ENCODE peak calls at places on chromosomes 13 and 19, in four cellular contexts. G is HepG2, Z is GM12878, K is H1. F is an unnamed sample.

GRCh38 chr19:39987167-39987566 is 9.7 kb upstream of the ZNF546 start:
- DNase-seq in Z (no peak), G (no peak), K (no peak), F (no peak)

GRCh38 chr19:51450730-51451307 is 7.4 kb downstream of the SIGLEC8 start:
- DNase-seq in K (no peak), Z (no peak), G (no peak), F (no peak)

GRCh38 chr13:94542917-94543316 is 53.0 kb downstream of the TGDS start:
- DNase-seq in K (no peak), Z (no peak), G (no peak), F (no peak)

GRCh38 chr13:50081106-50081898 is 66.1 kb downstream of the KCNRG start:
- DNase-seq in G (no peak), K (no peak), Z (no peak), F (no peak)

GRCh38 chr13:42747399-42747873 is 33.9 kb upstream of the FAM216B start:
- DNase-seq in K (no peak), G (no peak), Z (no peak), F (no peak)

GRCh38 chr13:113591750-113592149 is 7.2 kb downstream of the TFDP1 start:
- DNase-seq in K (no peak), G (no peak), Z (no peak), F (no peak)

GRCh38 chr13:72141845-72142470 is 275.0 kb upstream of the DACH1 start:
- DNase-seq in Z (no peak), K (no peak), G (no peak), F (no peak)

GRCh38 chr19:35553385-35554000 is 8.1 kb downstream of the TMEM147 start:
- DNase-seq in K (no peak), G (no peak), Z (no peak), F (no peak)

GRCh38 chr19:6693056-6693471 is 23.1 kb upstream of the TNFSF14 start:
- DNase-seq in K (no peak), G (no peak), Z (no peak), F (no peak)

GRCh38 chr19:8358948-8359347 is 5.0 kb upstream of the ANGPTL4 start:
- DNase-seq in G (no peak), Z (no peak), K (no peak), F (no peak)

GRCh38 chr13:99384468-99384867 is 77.3 kb upstream of the GPR183 start:
- DNase-seq in Z (no peak), G (no peak), K (no peak), F (no peak)

GRCh38 chr19:44848036-44848804 is 2.1 kb downstream of the NECTIN2 start:
- DNase-seq in G (no peak), K (no peak), Z (no peak), F (no peak)
- TF ChIP-seq YY1 in G (no peak), K (no peak), Z (no peak), F (no peak)

GRCh38 chr13:45931211-45931610 is 79.7 kb upstream of the SIAH3 start:
- DNase-seq in G (no peak), Z (no peak), K (no peak), F (no peak)

GRCh38 chr13:45925151-45925550 is 73.6 kb upstream of the SIAH3 start:
- DNase-seq in Z (no peak), K (no peak), G (no peak), F (no peak)

GRCh38 chr13:45928196-45928595 is 76.6 kb upstream of the SIAH3 start:
- DNase-seq in Z (no peak), K (no peak), G (no peak), F (no peak)

GRCh38 chr13:45932172-45932571 is 80.6 kb upstream of the SIAH3 start:
- DNase-seq in K (no peak), G (no peak), Z (no peak), F (no peak)

GRCh38 chr13:45928843-45929242 is 77.3 kb upstream of the SIAH3 start:
- DNase-seq in G (no peak), Z (no peak), K (no peak), F (no peak)
- TF ChIP-seq SUZ12 in G (no peak), Z (no peak), K (no peak), F (no peak)

GRCh38 chr19:41531438-41532311 is 44.3 kb upstream of the CEACAM21 start:
- DNase-seq in G (no peak), Z (no peak), K (no peak), F (no peak)
- TF ChIP-seq YY1 in G (no peak), Z (no peak), K (no peak), F (no peak)

GRCh38 chr13:33007950-33008349 is 8.3 kb upstream of the KL start:
- DNase-seq in K (no peak), Z (no peak), G (no peak), F (no peak)
- TF ChIP-seq SUZ12 in K (no peak), Z (no peak), G (no peak), F (no peak)

DNA sequence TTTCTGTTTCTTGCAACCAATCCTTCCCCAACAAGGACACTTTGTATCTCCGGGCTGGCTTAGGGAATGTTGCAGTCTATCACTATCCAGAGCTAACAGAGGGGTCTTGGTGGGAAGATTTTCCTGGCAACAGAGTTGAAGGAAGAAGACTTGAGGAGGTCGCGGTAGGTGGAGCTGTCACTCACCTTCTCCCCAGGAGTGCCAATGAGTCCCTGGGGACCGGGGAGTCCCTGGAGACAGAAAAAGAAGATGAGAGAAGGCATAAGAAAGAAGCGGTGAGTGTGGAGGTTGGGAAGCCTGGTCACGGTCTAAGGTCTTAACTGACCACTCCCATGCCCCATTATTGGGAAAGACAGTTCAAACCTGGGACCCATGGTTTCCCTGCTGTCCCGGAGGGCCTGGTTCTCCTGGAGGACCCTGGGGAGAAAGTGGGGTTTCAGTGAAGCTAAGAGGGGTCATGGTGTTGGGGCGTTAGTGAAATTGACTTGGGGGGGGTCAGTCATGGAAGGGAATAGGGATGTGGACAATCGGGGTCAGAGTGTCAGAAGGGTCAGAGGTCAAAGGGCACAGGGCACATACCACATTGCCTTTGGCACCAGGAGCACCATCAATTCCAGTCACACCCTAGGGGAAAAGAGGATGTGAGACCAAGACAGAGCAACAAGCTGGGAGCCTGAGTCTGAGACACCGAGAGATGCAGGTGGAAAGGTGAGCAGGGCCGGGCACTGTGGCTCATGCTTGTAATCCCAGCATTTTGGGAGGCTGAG is 18.7 kb downstream of the COL5A3 start:
- DNase-seq in Z (no peak), G (no peak), K (no peak), F (no peak)
- TF ChIP-seq YY1 in Z (no peak), G (no peak), K (no peak), F (no peak)

DNA sequence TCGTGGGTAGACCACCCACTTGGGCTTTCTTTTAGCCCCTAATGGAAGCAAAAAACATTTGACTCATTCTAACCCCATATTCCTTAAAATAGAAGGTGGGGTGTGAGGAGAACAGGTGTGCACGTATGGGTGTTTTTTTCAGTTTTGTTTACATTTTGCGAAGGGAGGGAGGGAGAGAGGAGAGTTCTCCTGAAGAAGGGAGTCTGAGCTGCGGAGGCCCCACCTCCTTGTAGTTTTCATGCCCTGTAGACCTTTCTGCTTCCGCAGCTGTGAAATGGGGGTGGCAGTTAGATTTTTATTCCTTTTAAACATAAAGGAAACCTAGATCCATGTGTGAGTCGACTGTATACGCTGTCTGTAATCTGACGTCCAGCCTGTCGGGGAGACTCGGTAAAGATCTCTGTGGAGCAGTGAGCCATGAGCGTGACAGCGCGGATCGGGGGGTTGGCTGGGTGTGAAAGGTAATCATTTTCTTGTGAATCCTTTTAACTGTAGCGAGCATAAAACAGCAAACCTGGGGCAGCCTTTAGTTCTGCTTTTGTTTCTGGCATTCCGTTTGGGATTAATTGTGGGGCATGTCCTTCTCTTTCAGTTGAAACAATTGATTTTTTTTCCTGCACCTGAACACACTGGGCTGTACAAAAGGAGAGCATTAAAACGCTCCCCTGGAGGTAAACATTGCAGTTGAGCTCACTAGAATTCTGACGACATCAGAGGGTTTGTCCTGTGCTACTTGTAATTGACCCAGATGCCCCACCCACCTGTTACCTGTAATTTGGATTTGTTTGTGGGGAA is 2.3 kb downstream of the UPF1 start:
- DNase-seq in G (peak), K (no peak), Z (no peak), F (peak)
- TF ChIP-seq SUZ12 in G (no peak), K (no peak), Z (no peak), F (no peak)

GRCh38 chr19:13633109-13633508 is 126.8 kb upstream of the CACNA1A start:
- DNase-seq in G (peak), Z (no peak), K (no peak), F (no peak)
- TF ChIP-seq YY1 in G (no peak), Z (no peak), K (no peak), F (no peak)

GRCh38 chr19:18173572-18174294 is at the start of gene IFI30:
- DNase-seq in G (peak), K (no peak), Z (peak), F (no peak)

GRCh38 chr19:18171605-18172327 is 1.8 kb upstream of the IFI30 start:
- DNase-seq in G (no peak), K (no peak), Z (no peak), F (no peak)

GRCh38 chr19:18174983-18175382 is 1.4 kb downstream of the IFI30 start:
- DNase-seq in Z (no peak), K (no peak), G (no peak), F (no peak)

GRCh38 chr19:18172331-18173053 is 1.1 kb upstream of the IFI30 start:
- DNase-seq in K (no peak), G (no peak), Z (no peak), F (no peak)

GRCh38 chr19:18173054-18173571 is 500 bp upstream of the IFI30 start:
- DNase-seq in G (no peak), K (no peak), Z (no peak), F (no peak)
- TF ChIP-seq SUZ12 in G (no peak), K (no peak), Z (no peak), F (no peak)

GRCh38 chr19:13037718-13038117 is 42.4 kb downstream of the NFIX start:
- DNase-seq in G (no peak), K (no peak), Z (no peak), F (no peak)

GRCh38 chr19:13040916-13041292 is 45.6 kb downstream of the NFIX start:
- DNase-seq in K (no peak), G (no peak), Z (no peak), F (no peak)

GRCh38 chr19:13040232-13040915 is 45.1 kb downstream of the NFIX start:
- DNase-seq in Z (no peak), K (no peak), G (no peak), F (no peak)

GRCh38 chr19:13038306-13039210 is 43.3 kb downstream of the NFIX start:
- DNase-seq in Z (no peak), G (no peak), K (no peak), F (no peak)

DNA sequence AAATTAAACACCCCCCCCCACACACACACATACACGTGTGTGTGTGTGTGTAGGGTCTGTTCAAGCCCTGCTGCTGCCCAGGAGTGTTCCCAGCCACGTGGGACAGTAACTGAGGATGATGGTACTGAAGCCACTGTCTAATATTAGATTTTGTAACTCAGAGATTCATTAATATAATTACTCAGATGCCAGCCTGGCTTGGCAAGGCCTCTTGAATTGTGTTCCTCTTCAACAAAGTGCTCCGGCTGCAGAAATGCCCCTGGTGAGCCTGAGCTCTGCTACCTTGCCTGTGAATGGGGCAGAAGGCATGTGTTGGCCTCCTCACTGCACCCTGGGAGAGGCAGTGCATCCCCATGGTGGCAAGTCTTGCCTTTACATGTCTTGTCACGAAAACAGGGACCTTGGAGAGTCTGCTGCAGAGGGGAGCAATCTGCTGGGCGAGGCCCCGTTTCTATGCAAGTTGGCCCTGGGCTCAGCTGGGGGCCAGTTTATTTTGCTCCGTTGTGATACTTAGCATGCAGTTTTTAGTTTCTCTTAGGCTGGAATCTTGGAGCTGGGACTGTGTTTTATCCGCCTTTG is 44.0 kb downstream of the NFIX start:
- DNase-seq in Z (no peak), G (no peak), K (no peak), F (no peak)
- TF ChIP-seq YY1 in Z (no peak), G (no peak), K (no peak), F (no peak)

GRCh38 chr13:37751025-37751424 is 118.5 kb downstream of the TRPC4 start:
- DNase-seq in K (no peak), Z (no peak), G (no peak), F (no peak)
- TF ChIP-seq SUZ12 in K (no peak), Z (no peak), G (no peak), F (no peak)